ENCODE peak calls at places on chromosomes 5 and 9, in seven cellular contexts. C is cerebellar cortex, W is NCI-H1092 treated with DMSO at 0.1 percent for 48 hours, Q is lung, D is RWPE1, S is AG09319, G is COR-L47. K is an unnamed sample.

GRCh38 chr5:103436661-103437060 is 125.9 kb downstream of the NUDT12 start:
- DNase-seq in C (no peak), W (no peak), Q (no peak), D (no peak), S (no peak), G (no peak), K (no peak)

GRCh38 chr5:57316798-57317327 is 143.0 kb downstream of the GPBP1 start:
- DNase-seq in C (no peak), W (no peak), Q (no peak), D (no peak), S (peak), G (no peak), K (no peak)

GRCh38 chr5:3911111-3911510 is 315.5 kb downstream of the IRX1 start:
- DNase-seq in C (no peak), W (no peak), Q (no peak), D (no peak), S (no peak), G (no peak), K (no peak)

GRCh38 chr5:89722538-89722937 is 687.0 kb downstream of the CETN3 start:
- DNase-seq in C (no peak), W (no peak), Q (no peak), D (no peak), S (no peak), G (no peak), K (no peak)

GRCh38 chr5:96714951-96715451 is 52.8 kb downstream of the CAST start:
- DNase-seq in C (no peak), W (no peak), Q (peak), D (no peak), S (peak), G (peak), K (peak)

GRCh38 chr9:109560470-109561132 is 62.5 kb upstream of the PTPN3 start:
- DNase-seq in C (no peak), W (no peak), Q (no peak), D (no peak), S (no peak), G (no peak), K (peak)

GRCh38 chr9:2181794-2182193 is 166.6 kb downstream of the SMARCA2 start:
- DNase-seq in C (no peak), W (no peak), Q (no peak), D (peak), S (no peak), G (peak), K (peak)

GRCh38 chr5:14871084-14871572 is 450 bp downstream of the ANKH start:
- DNase-seq in C (peak), W (peak), Q (peak), D (no peak), S (no peak), G (no peak), K (peak)

GRCh38 chr5:137580030-137580429 is 80.9 kb upstream of the SPOCK1 start:
- DNase-seq in C (no peak), W (no peak), Q (no peak), D (no peak), S (no peak), G (no peak), K (no peak)

GRCh38 chr9:20382460-20383071 is 239.7 kb downstream of the MLLT3 start:
- DNase-seq in C (no peak), W (peak), Q (no peak), D (no peak), S (peak), G (no peak), K (no peak)

GRCh38 chr9:124062172-124062571 is 50.6 kb downstream of the LHX2 start:
- DNase-seq in C (no peak), W (no peak), Q (no peak), D (no peak), S (no peak), G (no peak), K (no peak)

GRCh38 chr9:128550770-128551651 is 1.4 kb upstream of the SPTAN1 start:
- DNase-seq in C (peak), W (no peak), Q (no peak), D (no peak), S (no peak), G (no peak), K (peak)

GRCh38 chr5:61563401-61563800 is 231.3 kb downstream of the ZSWIM6 start:
- DNase-seq in C (no peak), W (no peak), Q (no peak), D (no peak), S (no peak), G (no peak), K (no peak)

GRCh38 chr5:40277161-40277906 is 402.4 kb upstream of the PTGER4 start:
- DNase-seq in C (no peak), W (no peak), Q (no peak), D (no peak), S (no peak), G (no peak), K (no peak)

GRCh38 chr5:133316346-133317343 is 264.8 kb downstream of the HSPA4 start:
- DNase-seq in C (peak), W (no peak), Q (no peak), D (no peak), S (no peak), G (no peak), K (peak)

GRCh38 chr5:173775692-173776135 is 112.4 kb upstream of the CPEB4 start:
- DNase-seq in C (peak), W (no peak), Q (no peak), D (no peak), S (no peak), G (no peak), K (no peak)

GRCh38 chr9:123784513-123784912 is 145.4 kb downstream of the DENND1A start:
- DNase-seq in C (no peak), W (no peak), Q (no peak), D (no peak), S (peak), G (no peak), K (no peak)

GRCh38 chr5:116575635-116576042 is 1.0 kb upstream of the SEMA6A start:
- DNase-seq in C (no peak), W (no peak), Q (no peak), D (no peak), S (no peak), G (no peak), K (peak)

GRCh38 chr5:179620703-179621350 is 2.6 kb downstream of the HNRNPH1 start:
- DNase-seq in C (no peak), W (no peak), Q (no peak), D (no peak), S (no peak), G (no peak), K (no peak)

GRCh38 chr5:32405502-32405901 is 39.0 kb downstream of the ZFR start:
- DNase-seq in C (no peak), W (no peak), Q (no peak), D (no peak), S (no peak), G (no peak), K (no peak)

GRCh38 chr5:149735066-149735465 is 5.0 kb downstream of the PPARGC1B start:
- DNase-seq in C (no peak), W (no peak), Q (no peak), D (peak), S (no peak), G (no peak), K (no peak)

GRCh38 chr5:57666582-57666981 is 184.0 kb upstream of the ACTBL2 start:
- DNase-seq in C (no peak), W (no peak), Q (no peak), D (peak), S (no peak), G (no peak), K (no peak)

GRCh38 chr9:137241490-137242328 is 622 bp downstream of the TUBB4B start:
- DNase-seq in C (no peak), W (no peak), Q (peak), D (peak), S (no peak), G (no peak), K (peak)

GRCh38 chr9:94783121-94783664 is 56.7 kb downstream of the AOPEP start:
- DNase-seq in C (peak), W (peak), Q (peak), D (peak), S (peak), G (peak), K (peak)

GRCh38 chr5:68924490-68925145 is 169.2 kb upstream of the SLC30A5 start:
- DNase-seq in C (no peak), W (no peak), Q (no peak), D (no peak), S (peak), G (no peak), K (no peak)

GRCh38 chr9:98391884-98392283 is 136.4 kb upstream of the TBC1D2 start:
- DNase-seq in C (no peak), W (no peak), Q (no peak), D (no peak), S (no peak), G (no peak), K (no peak)

GRCh38 chr5:2295476-2295875 is 412.8 kb upstream of the IRX4 start:
- DNase-seq in C (no peak), W (no peak), Q (no peak), D (no peak), S (no peak), G (no peak), K (no peak)

GRCh38 chr5:138831703-138832102 is 43.4 kb downstream of the LRRTM2 start:
- DNase-seq in C (no peak), W (no peak), Q (no peak), D (no peak), S (no peak), G (no peak), K (no peak)

GRCh38 chr9:97737429-97737828 is 40.3 kb upstream of the XPA start:
- DNase-seq in C (no peak), W (no peak), Q (no peak), D (peak), S (no peak), G (no peak), K (no peak)

GRCh38 chr5:154302181-154302580 is 111.6 kb downstream of the GALNT10 start:
- DNase-seq in C (peak), W (peak), Q (no peak), D (no peak), S (no peak), G (peak), K (peak)

GRCh38 chr5:156922207-156922792 is 40.7 kb downstream of the TIMD4 start:
- DNase-seq in C (no peak), W (no peak), Q (no peak), D (no peak), S (no peak), G (no peak), K (no peak)

GRCh38 chr5:10468256-10468655 is 26.6 kb downstream of the ROPN1L start:
- DNase-seq in C (no peak), W (no peak), Q (no peak), D (no peak), S (no peak), G (no peak), K (no peak)

GRCh38 chr9:131405429-131405828 is 11.5 kb downstream of the PRRC2B start:
- DNase-seq in C (no peak), W (no peak), Q (no peak), D (no peak), S (no peak), G (no peak), K (no peak)

GRCh38 chr5:50325237-50325832 is 115.8 kb downstream of the EMB start:
- DNase-seq in C (peak), W (no peak), Q (no peak), D (no peak), S (peak), G (no peak), K (no peak)

GRCh38 chr5:14161825-14162556 is 18.8 kb downstream of the TRIO start:
- DNase-seq in C (no peak), W (peak), Q (no peak), D (no peak), S (no peak), G (no peak), K (no peak)

GRCh38 chr5:148967783-148968182 is 95.1 kb downstream of the SH3TC2 start:
- DNase-seq in C (no peak), W (no peak), Q (no peak), D (no peak), S (no peak), G (no peak), K (no peak)

GRCh38 chr5:94776167-94776566 is 157.7 kb downstream of the SLF1 start:
- DNase-seq in C (peak), W (peak), Q (no peak), D (no peak), S (no peak), G (no peak), K (no peak)

GRCh38 chr5:177290816-177291596 is 12.5 kb downstream of the RAB24 start:
- DNase-seq in C (no peak), W (no peak), Q (no peak), D (no peak), S (no peak), G (no peak), K (no peak)